ENCODE peak calls at places on chromosomes 12 and 14, in six cellular contexts. D is CD8-positive, alpha-beta memory T cell; A is psoas muscle; N is CD4-positive, CD25-positive, alpha-beta regulatory T cell; E is thyroid gland; C is lower lobe of right lung. X is an unnamed sample. For H3K27me3 and H3K4me1, the result is how much of the 10 kb centered on the place peaks cover.

GRCh38 chr12:70853326-70853725 is 67.2 kb downstream of the PTPRR start:
- DNase-seq in D (no peak), A (no peak), N (no peak), E (no peak), C (no peak), X (no peak)

GRCh38 chr12:123882306-123882705 is 90.3 kb downstream of the CCDC92 start:
- DNase-seq in D (no peak), A (no peak), N (no peak), E (no peak), C (no peak), X (no peak)

GRCh38 chr12:58557156-58557555 is 363.1 kb downstream of the LRIG3 start:
- DNase-seq in D (no peak), A (no peak), N (no peak), E (no peak), C (no peak), X (no peak)

GRCh38 chr12:96015672-96016071 is 19.5 kb upstream of the HAL start:
- DNase-seq in D (no peak), A (peak), N (no peak), E (no peak), C (no peak), X (peak)

GRCh38 chr14:62097072-62097471 is 334.9 kb downstream of the SNAPC1 start:
- DNase-seq in D (no peak), A (no peak), N (no peak), E (no peak), C (no peak), X (no peak)

GRCh38 chr12:45986646-45987338 is 3.6 kb downstream of the SCAF11 start:
- DNase-seq in D (no peak), A (no peak), N (no peak), E (no peak), C (no peak), X (no peak)

GRCh38 chr12:58703911-58704310 is 216.4 kb downstream of the LRIG3 start:
- DNase-seq in D (no peak), A (no peak), N (no peak), E (no peak), C (no peak), X (no peak)

GRCh38 chr14:77140937-77141591 is 527 bp downstream of the ZDHHC22 start:
- DNase-seq in D (no peak), A (no peak), N (no peak), E (no peak), C (no peak), X (peak)

GRCh38 chr12:22271036-22271435 is 63.5 kb downstream of the ST8SIA1 start:
- DNase-seq in D (no peak), A (no peak), N (no peak), E (no peak), C (no peak), X (peak)

GRCh38 chr14:102958461-102958860 is 36.0 kb downstream of the AMN start:
- DNase-seq in D (no peak), A (no peak), N (no peak), E (no peak), C (no peak), X (no peak)

GRCh38 chr12:105067511-105068031 is 16.7 kb downstream of the ALDH1L2 start:
- DNase-seq in D (no peak), A (no peak), N (no peak), E (no peak), C (no peak), X (no peak)

GRCh38 chr12:45303955-45304354 is 88.1 kb downstream of the ANO6 start:
- DNase-seq in D (no peak), A (no peak), N (no peak), E (no peak), C (no peak), X (no peak)

GRCh38 chr14:53411110-53411509 is 258.0 kb upstream of the DDHD1 start:
- DNase-seq in D (no peak), A (no peak), N (no peak), E (no peak), C (no peak), X (peak)

GRCh38 chr12:22230280-22230794 is 104.2 kb downstream of the ST8SIA1 start:
- DNase-seq in D (no peak), A (no peak), N (no peak), E (no peak), C (no peak), X (no peak)

GRCh38 chr14:63438065-63438757 is 105.0 kb downstream of the PPP2R5E start:
- DNase-seq in D (peak), A (peak), N (no peak), E (peak), C (no peak), X (no peak)

GRCh38 chr12:27965966-27966365 is 6.6 kb downstream of the PTHLH start:
- DNase-seq in D (no peak), A (no peak), N (no peak), E (no peak), C (no peak), X (no peak)

GRCh38 chr12:19799216-19799615 is 359.9 kb downstream of the AEBP2 start:
- DNase-seq in D (no peak), A (no peak), N (no peak), E (no peak), C (no peak), X (peak)

GRCh38 chr14:77053046-77053841 is 24.7 kb upstream of the IRF2BPL start:
- DNase-seq in D (peak), A (peak), N (peak), E (peak), C (peak), X (peak)

GRCh38 chr12:7162691-7163114 is 26.8 kb upstream of the PEX5 start:
- DNase-seq in D (no peak), A (no peak), N (no peak), E (peak), C (peak), X (no peak)

GRCh38 chr12:124617615-124618014 is 50.2 kb upstream of the NCOR2 start:
- DNase-seq in D (no peak), A (peak), N (no peak), E (peak), C (no peak), X (no peak)

GRCh38 chr12:14691560-14691959 is 4.8 kb downstream of the GUCY2C start:
- DNase-seq in D (no peak), A (peak), N (no peak), E (peak), C (peak), X (no peak)

GRCh38 chr12:12757121-12757520 is 28.3 kb upstream of the APOLD1 start:
- DNase-seq in D (no peak), A (no peak), N (no peak), E (no peak), C (no peak), X (no peak)

GRCh38 chr12:34406228-34406995 is 384.1 kb downstream of the ALG10 start:
- DNase-seq in D (no peak), A (peak), N (no peak), E (no peak), C (peak), X (no peak)

GRCh38 chr14:73188501-73188903 is 48.8 kb upstream of the PAPLN start:
- DNase-seq in D (no peak), A (no peak), N (no peak), E (no peak), C (no peak), X (peak)

GRCh38 chr14:47227051-47227600 is 448.3 kb downstream of the MDGA2 start:
- DNase-seq in D (no peak), A (no peak), N (no peak), E (no peak), C (no peak), X (no peak)

GRCh38 chr12:8032242-8033152 is at the start of gene FOXJ2:
- DNase-seq in D (peak), A (peak), N (peak), E (peak), C (peak), X (peak)

GRCh38 chr12:129337413-129337812 is 484.1 kb downstream of the GLT1D1 start:
- DNase-seq in D (no peak), A (no peak), N (no peak), E (no peak), C (no peak), X (no peak)

GRCh38 chr12:21941522-21942376 is 523 bp upstream of the ABCC9 start:
- DNase-seq in D (no peak), A (peak), N (no peak), E (peak), C (peak), X (peak)

GRCh38 chr14:90820958-90821357 is 4.7 kb upstream of the TTC7B start:
- DNase-seq in D (peak), A (no peak), N (peak), E (no peak), C (no peak), X (peak)

GRCh38 chr12:119384340-119384739 is 49.8 kb downstream of the CCDC60 start:
- DNase-seq in D (no peak), A (no peak), N (no peak), E (no peak), C (no peak), X (no peak)

GRCh38 chr12:120283318-120283717 is 8.4 kb downstream of the RNU4-2 start:
- DNase-seq in D (no peak), A (no peak), N (no peak), E (no peak), C (no peak), X (peak)

GRCh38 chr12:3107071-3107583 is 29.9 kb downstream of the TSPAN9 start:
- DNase-seq in D (no peak), A (no peak), N (no peak), E (no peak), C (no peak), X (peak)

GRCh38 chr12:3416670-3417069 is 74.3 kb upstream of the PRMT8 start:
- DNase-seq in D (no peak), A (no peak), N (no peak), E (no peak), C (no peak), X (no peak)

GRCh38 chr12:29921307-29921706 is 137.6 kb upstream of the TMTC1 start:
- DNase-seq in D (no peak), A (no peak), N (no peak), E (no peak), C (no peak), X (peak)

GRCh38 chr14:50762001-50762930 is 68.7 kb downstream of the NIN start:
- DNase-seq in D (no peak), A (no peak), N (no peak), E (no peak), C (no peak), X (peak)

GRCh38 chr14:75781096-75781495 is 120.0 kb downstream of the TTLL5 start:
- DNase-seq in D (no peak), A (no peak), N (no peak), E (no peak), C (no peak), X (no peak)

DNA sequence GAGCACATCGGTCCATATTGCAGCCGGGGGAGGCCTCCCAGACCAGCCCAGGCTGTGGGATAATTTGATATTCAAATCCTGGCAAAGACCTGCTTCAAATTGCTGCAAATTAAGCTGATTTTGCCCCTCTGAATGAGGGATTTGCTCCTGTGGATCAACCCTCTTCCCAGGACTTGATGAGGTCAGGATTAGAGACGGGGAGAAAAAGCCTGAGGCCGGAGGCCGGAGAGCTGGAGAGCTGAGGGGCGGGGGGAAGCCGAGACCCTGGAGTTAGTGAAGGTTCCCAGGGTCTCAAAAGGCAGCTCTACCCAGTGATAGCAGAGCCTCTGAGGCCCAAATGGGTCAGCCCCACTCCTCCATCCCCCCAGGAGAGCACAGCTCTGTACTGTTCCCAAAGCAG is 17.5 kb upstream of the VSX2 start:
- DNase-seq in D (no peak), A (no peak), N (no peak), E (no peak), C (no peak), X (no peak)
- H3K27me3 ChIP-seq in D (under half), A (under half), N (under half), E (under half), C (under half), X (under half)

GRCh38 chr14:67524152-67524963 is 8.7 kb upstream of the PLEKHH1 start:
- DNase-seq in D (no peak), A (no peak), N (no peak), E (no peak), C (no peak), X (no peak)
- H3K4me1 ChIP-seq in D (under half), A (under half), N (under half), E (under half), C (under half), X (under half)

GRCh38 chr12:116382456-116382902 is 105.0 kb upstream of the MED13L start:
- DNase-seq in D (no peak), A (no peak), N (no peak), E (no peak), C (no peak), X (no peak)
- H3K27ac ChIP-seq in D (no peak), A (no peak), N (no peak), E (no peak), C (no peak), X (no peak)

GRCh38 chr14:71712478-71712877 is 219.8 kb upstream of the RGS6 start:
- DNase-seq in D (no peak), A (no peak), N (no peak), E (no peak), C (no peak), X (no peak)

GRCh38 chr14:71711619-71712018 is 220.6 kb upstream of the RGS6 start:
- DNase-seq in D (no peak), A (no peak), N (no peak), E (no peak), C (no peak), X (no peak)

GRCh38 chr14:71709076-71709475 is 223.2 kb upstream of the RGS6 start:
- DNase-seq in D (no peak), A (no peak), N (no peak), E (no peak), C (no peak), X (no peak)

GRCh38 chr14:71711131-71711530 is 221.1 kb upstream of the RGS6 start:
- DNase-seq in D (no peak), A (no peak), N (no peak), E (no peak), C (no peak), X (no peak)

DNA sequence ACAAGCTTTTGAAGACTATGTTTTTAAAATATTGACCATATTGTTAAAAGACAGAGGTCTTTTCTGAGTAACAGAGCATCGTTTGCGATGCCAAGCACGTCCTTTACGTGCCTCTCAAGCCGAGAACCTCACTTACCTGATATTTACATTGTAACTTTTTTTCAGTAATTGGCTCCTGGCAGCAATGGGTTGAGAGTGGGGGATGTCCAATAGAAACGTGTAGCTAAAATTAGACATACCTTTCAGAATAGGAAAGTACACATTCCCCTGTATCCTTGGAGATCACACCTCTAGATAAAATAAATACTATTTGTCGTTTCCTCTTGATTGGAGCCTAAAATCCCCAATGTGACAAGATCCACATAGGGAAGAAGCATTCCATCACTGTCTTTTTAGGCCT is 222.2 kb upstream of the RGS6 start:
- DNase-seq in D (no peak), A (no peak), N (no peak), E (no peak), C (no peak), X (no peak)
- H3K27me3 ChIP-seq in D (under half), A (under half), N (under half), E (under half), C (under half), X (under half)

GRCh38 chr12:106328735-106329134 is 26.2 kb downstream of the TCP11L2 start:
- DNase-seq in D (no peak), A (no peak), N (no peak), E (no peak), C (no peak), X (no peak)

GRCh38 chr12:106329231-106329985 is 26.9 kb downstream of the TCP11L2 start:
- DNase-seq in D (no peak), A (no peak), N (no peak), E (no peak), C (no peak), X (no peak)

GRCh38 chr12:106323537-106323936 is 21.0 kb downstream of the TCP11L2 start:
- DNase-seq in D (no peak), A (no peak), N (no peak), E (no peak), C (no peak), X (no peak)

GRCh38 chr12:106331594-106331993 is 26.0 kb upstream of the POLR3B start:
- DNase-seq in D (no peak), A (no peak), N (no peak), E (no peak), C (no peak), X (no peak)

GRCh38 chr12:106327256-106327852 is 24.8 kb downstream of the TCP11L2 start:
- DNase-seq in D (no peak), A (no peak), N (no peak), E (no peak), C (no peak), X (no peak)
- H3K4me1 ChIP-seq in D (under half), A (half or more), N (under half), E (under half), C (under half), X (under half)

GRCh38 chr12:9761407-9761736 is 671 bp upstream of the CD69 start:
- DNase-seq in D (no peak), A (no peak), N (no peak), E (no peak), C (no peak), X (no peak)

GRCh38 chr12:9757433-9758025 is 3.2 kb downstream of the CD69 start:
- DNase-seq in D (no peak), A (no peak), N (no peak), E (no peak), C (no peak), X (no peak)

GRCh38 chr12:9760699-9761406 is at the start of gene CD69:
- DNase-seq in D (peak), A (no peak), N (peak), E (no peak), C (no peak), X (no peak)

GRCh38 chr12:9758119-9758518 is 2.6 kb downstream of the CD69 start:
- DNase-seq in D (no peak), A (no peak), N (no peak), E (no peak), C (no peak), X (no peak)

DNA sequence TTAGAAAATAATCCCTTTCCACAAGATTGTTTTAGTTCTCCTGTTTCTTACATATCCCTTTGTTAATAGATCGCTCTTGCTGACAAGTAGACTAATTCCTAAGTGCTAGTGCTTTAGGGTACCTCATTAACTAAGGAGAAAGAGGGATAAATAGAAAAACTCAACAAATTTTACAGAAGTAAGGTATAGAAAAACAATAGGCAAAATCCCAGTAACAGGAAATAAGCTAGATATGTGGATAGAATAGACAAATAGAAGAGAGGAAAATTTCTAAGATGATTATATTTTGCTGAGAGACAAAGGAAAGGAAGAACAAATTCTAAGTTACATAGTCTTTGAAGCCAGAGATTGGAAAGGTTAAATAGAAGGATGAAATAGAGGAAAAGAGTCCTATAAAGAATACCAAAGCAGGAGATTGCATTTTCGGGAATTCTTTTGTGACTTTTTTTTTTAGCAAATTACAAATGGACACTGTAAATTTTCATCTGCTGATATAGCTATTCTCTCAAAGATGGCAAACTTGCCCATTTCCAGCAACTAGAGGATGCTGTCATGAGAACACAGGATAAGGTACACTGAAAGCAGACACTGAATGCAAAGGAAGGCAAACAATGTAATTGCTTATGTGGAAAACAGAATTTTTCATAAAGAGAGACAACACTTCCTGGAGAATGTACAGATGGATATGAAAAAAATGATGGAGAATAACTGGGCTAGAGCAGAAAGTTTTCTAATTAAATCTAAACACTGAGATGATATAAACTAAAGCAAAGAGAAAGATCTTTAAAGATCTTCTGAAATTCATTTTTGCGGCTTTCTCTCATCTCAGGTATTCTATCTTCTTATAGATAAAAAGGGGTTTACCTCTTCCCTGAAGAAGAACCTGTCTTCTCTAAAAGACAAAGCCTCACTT is 765 bp downstream of the CD69 start:
- DNase-seq in D (no peak), A (no peak), N (no peak), E (no peak), C (no peak), X (no peak)
- H3K27ac ChIP-seq in D (peak), A (no peak), N (peak), E (no peak), C (peak), X (no peak)

GRCh38 chr12:65121956-65122469 is 908 bp upstream of the WIF1 start:
- DNase-seq in D (no peak), A (no peak), N (no peak), E (no peak), C (no peak), X (no peak)
- H3K27me3 ChIP-seq in D (under half), A (under half), N (half or more), E (under half), C (under half), X (half or more)

DNA sequence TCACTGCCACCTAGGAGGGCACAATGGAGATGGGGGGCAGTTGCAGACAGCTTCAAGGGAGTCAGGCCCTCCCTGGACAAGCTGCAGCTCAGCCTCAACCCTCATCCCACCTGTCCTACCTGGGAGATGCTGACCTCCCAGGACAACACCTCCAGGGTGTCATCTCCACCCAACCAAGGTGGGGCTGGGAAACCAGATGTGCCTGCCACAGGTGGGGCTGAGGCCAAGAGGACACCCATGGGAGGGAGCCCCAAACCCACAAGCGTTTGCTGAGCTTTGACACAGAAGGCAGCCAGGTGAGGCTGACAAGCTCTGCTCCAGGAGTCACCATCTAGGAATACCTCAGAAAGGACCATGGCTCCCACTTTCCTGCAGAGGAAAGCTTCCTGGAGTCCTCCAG is 31.5 kb downstream of the ZFP36L1 start:
- DNase-seq in D (no peak), A (no peak), N (no peak), E (no peak), C (no peak), X (no peak)
- H3K4me1 ChIP-seq in D (under half), A (under half), N (under half), E (under half), C (under half), X (half or more)

X was measured in cardiac muscle cell.